ENCODE peak calls at places on chromosomes 13 and 19, in six cellular contexts. One of them, this sample, is unnamed.

GRCh38 chr13:97113231-97114001 is 108.7 kb upstream of the MBNL2 start:
- DNase-seq in fibroblast of lung: peak; percentile 41
- DNase-seq in ovary: peak; percentile 36
- DNase-seq in WERI-Rb-1: no peak
- DNase-seq in PC-3: no peak
- DNase-seq in ascending aorta: no peak
- DNase-seq in this sample: no peak

GRCh38 chr13:110957931-110958330 is 43.1 kb upstream of the ANKRD10 start:
- DNase-seq in fibroblast of lung: no peak
- DNase-seq in ovary: no peak
- DNase-seq in WERI-Rb-1: no peak
- DNase-seq in PC-3: no peak
- DNase-seq in ascending aorta: no peak
- DNase-seq in this sample: no peak

GRCh38 chr19:16185123-16185924 is at the start of gene FAM32A:
- DNase-seq in fibroblast of lung: peak; percentile 99
- DNase-seq in ovary: peak; percentile 100
- DNase-seq in WERI-Rb-1: peak; percentile 98
- DNase-seq in PC-3: peak; percentile 99
- DNase-seq in ascending aorta: peak; percentile 98
- DNase-seq in this sample: peak; percentile 98

GRCh38 chr13:80547885-80548284 is 207.0 kb upstream of the SPRY2 start:
- DNase-seq in fibroblast of lung: peak; percentile 1
- DNase-seq in ovary: no peak
- DNase-seq in WERI-Rb-1: no peak
- DNase-seq in PC-3: no peak
- DNase-seq in ascending aorta: no peak
- DNase-seq in this sample: peak; percentile 83

GRCh38 chr13:46831588-46832194 is 34.7 kb upstream of the ESD start:
- DNase-seq in fibroblast of lung: peak; percentile 41
- DNase-seq in ovary: no peak
- DNase-seq in WERI-Rb-1: peak; percentile 23
- DNase-seq in PC-3: peak; percentile 71
- DNase-seq in ascending aorta: no peak
- DNase-seq in this sample: peak; percentile 71

GRCh38 chr13:107441279-107441678 is 774.1 kb downstream of the LIG4 start:
- DNase-seq in fibroblast of lung: peak; percentile 96
- DNase-seq in ovary: no peak
- DNase-seq in WERI-Rb-1: no peak
- DNase-seq in PC-3: peak; percentile 25
- DNase-seq in ascending aorta: no peak
- DNase-seq in this sample: no peak

GRCh38 chr13:44004881-44005280 is 125.2 kb downstream of the LACC1 start:
- DNase-seq in fibroblast of lung: peak; percentile 78
- DNase-seq in ovary: no peak
- DNase-seq in WERI-Rb-1: no peak
- DNase-seq in PC-3: peak; percentile 62
- DNase-seq in ascending aorta: no peak
- DNase-seq in this sample: no peak

GRCh38 chr19:2103308-2103707 is 6.6 kb downstream of the IZUMO4 start:
- DNase-seq in fibroblast of lung: no peak
- DNase-seq in ovary: no peak
- DNase-seq in WERI-Rb-1: no peak
- DNase-seq in PC-3: no peak
- DNase-seq in ascending aorta: no peak
- DNase-seq in this sample: no peak

GRCh38 chr13:54637377-54637776 is 1608.8 kb downstream of the OLFM4 start:
- DNase-seq in fibroblast of lung: peak; percentile 1
- DNase-seq in ovary: no peak
- DNase-seq in WERI-Rb-1: no peak
- DNase-seq in PC-3: peak; percentile 7
- DNase-seq in ascending aorta: no peak
- DNase-seq in this sample: peak; percentile 82

GRCh38 chr13:61880576-61881283 is 465.1 kb upstream of the PCDH20 start:
- DNase-seq in fibroblast of lung: peak; percentile 3
- DNase-seq in ovary: no peak
- DNase-seq in WERI-Rb-1: peak; percentile 13
- DNase-seq in PC-3: peak; percentile 33
- DNase-seq in ascending aorta: no peak
- DNase-seq in this sample: peak; percentile 66

GRCh38 chr13:99256709-99257108 is 1.5 kb downstream of the GPR18 start:
- DNase-seq in fibroblast of lung: peak; percentile 81
- DNase-seq in ovary: no peak
- DNase-seq in WERI-Rb-1: no peak
- DNase-seq in PC-3: no peak
- DNase-seq in ascending aorta: no peak
- DNase-seq in this sample: no peak

GRCh38 chr19:3094638-3095374 is 644 bp downstream of the GNA11 start:
- DNase-seq in fibroblast of lung: peak; percentile 27
- DNase-seq in ovary: peak; percentile 54
- DNase-seq in WERI-Rb-1: no peak
- DNase-seq in PC-3: no peak
- DNase-seq in ascending aorta: no peak
- DNase-seq in this sample: peak; percentile 49

GRCh38 chr19:8097198-8097597 is 44.6 kb downstream of the CCL25 start:
- DNase-seq in fibroblast of lung: no peak
- DNase-seq in ovary: no peak
- DNase-seq in WERI-Rb-1: no peak
- DNase-seq in PC-3: no peak
- DNase-seq in ascending aorta: no peak
- DNase-seq in this sample: no peak

GRCh38 chr13:85241045-85241444 is 558.2 kb downstream of the SLITRK6 start:
- DNase-seq in fibroblast of lung: peak; percentile 80
- DNase-seq in ovary: no peak
- DNase-seq in WERI-Rb-1: no peak
- DNase-seq in PC-3: peak; percentile 89
- DNase-seq in ascending aorta: no peak
- DNase-seq in this sample: peak; percentile 48

GRCh38 chr13:100381595-100382224 is 206.9 kb downstream of the GGACT start:
- DNase-seq in fibroblast of lung: peak; percentile 20
- DNase-seq in ovary: no peak
- DNase-seq in WERI-Rb-1: no peak
- DNase-seq in PC-3: no peak
- DNase-seq in ascending aorta: no peak
- DNase-seq in this sample: no peak

GRCh38 chr13:22423261-22423660 is 752.4 kb downstream of the FGF9 start:
- DNase-seq in fibroblast of lung: no peak
- DNase-seq in ovary: no peak
- DNase-seq in WERI-Rb-1: no peak
- DNase-seq in PC-3: no peak
- DNase-seq in ascending aorta: no peak
- DNase-seq in this sample: no peak

GRCh38 chr13:99227909-99228688 is 27.4 kb downstream of the UBAC2 start:
- DNase-seq in fibroblast of lung: no peak
- DNase-seq in ovary: no peak
- DNase-seq in WERI-Rb-1: no peak
- DNase-seq in PC-3: peak; percentile 14
- DNase-seq in ascending aorta: no peak
- DNase-seq in this sample: no peak

GRCh38 chr19:45508681-45508930 is 1.3 kb downstream of the VASP start:
- DNase-seq in fibroblast of lung: no peak
- DNase-seq in ovary: no peak
- DNase-seq in WERI-Rb-1: no peak
- DNase-seq in PC-3: no peak
- DNase-seq in ascending aorta: no peak
- DNase-seq in this sample: peak; percentile 49
- H3K27ac ChIP-seq in fibroblast of lung: peak overlapping the region; percentile 36
- H3K27ac ChIP-seq in ovary: peak overlapping the region; percentile 67
- H3K27ac ChIP-seq in WERI-Rb-1: peak overlapping the region; percentile 89
- H3K27ac ChIP-seq in PC-3: peak overlapping the region; percentile 32
- H3K27ac ChIP-seq in ascending aorta: peak overlapping the region; percentile 96
- H3K27ac ChIP-seq in this sample: peak overlapping the region; percentile 92

DNA sequence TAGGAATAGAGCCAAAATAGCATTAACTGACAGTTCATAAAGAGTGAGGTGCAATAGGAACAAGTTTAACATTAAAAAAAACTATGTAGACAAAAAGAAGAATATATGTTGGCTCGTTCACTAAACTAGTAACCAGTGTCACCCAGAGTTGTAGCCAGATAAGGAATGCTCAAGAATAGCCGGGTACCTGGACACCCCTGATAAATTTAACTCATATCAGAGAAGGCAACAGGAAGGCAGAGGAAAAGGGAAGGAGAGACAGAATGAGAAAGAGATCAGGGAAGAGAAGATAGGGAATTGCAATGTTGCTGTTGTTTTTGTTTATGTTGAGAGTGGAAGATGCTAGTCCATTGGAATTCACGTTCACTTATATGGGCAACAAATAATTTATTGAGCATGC is 31.6 kb upstream of the KATNAL1 start:
- DNase-seq in fibroblast of lung: no peak
- DNase-seq in ovary: no peak
- DNase-seq in WERI-Rb-1: no peak
- DNase-seq in PC-3: no peak
- DNase-seq in ascending aorta: no peak
- DNase-seq in this sample: no peak
- H3K27ac ChIP-seq in fibroblast of lung: no peak overlapping the region
- H3K27ac ChIP-seq in ovary: no peak overlapping the region
- H3K27ac ChIP-seq in WERI-Rb-1: no peak overlapping the region
- H3K27ac ChIP-seq in PC-3: no peak overlapping the region
- H3K27ac ChIP-seq in ascending aorta: no peak overlapping the region
- H3K27ac ChIP-seq in this sample: no peak overlapping the region

DNA sequence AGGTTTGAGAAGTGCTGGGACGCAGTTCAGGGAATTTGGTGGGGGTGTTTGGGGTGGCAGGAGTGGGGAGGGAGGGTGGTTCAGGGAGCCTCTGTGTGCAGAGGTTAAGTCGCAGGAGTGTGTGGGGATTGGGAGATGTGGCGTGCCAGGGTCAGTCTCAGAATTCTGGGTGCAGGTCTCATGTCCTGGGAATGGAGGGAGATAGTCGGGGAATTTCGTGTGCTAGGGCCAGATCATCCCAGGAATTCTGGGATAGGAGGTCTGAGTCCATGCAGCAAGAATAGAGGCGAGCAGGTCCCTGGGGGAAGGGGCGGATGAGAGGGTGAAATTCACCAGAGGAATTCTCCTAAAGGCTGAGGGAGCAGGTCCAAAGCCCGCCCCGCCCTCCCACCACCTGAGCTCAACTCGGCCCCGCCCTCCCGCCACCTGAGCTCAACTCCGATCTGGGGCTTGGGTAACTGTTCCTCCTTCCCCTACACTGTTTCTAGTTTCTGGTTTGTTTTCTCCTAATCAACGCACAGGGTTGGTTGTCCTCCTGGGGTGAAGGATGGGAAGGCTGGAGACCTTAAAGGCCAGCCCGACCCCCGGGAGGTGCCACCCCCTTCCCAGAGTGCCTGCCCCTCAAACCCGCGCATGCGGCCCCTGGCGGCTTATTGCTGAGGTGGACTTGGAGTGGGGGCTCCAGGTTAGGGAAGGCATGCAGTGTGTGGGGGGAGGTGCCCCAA is 15.2 kb downstream of the KCNC3 start:
- DNase-seq in fibroblast of lung: no peak
- DNase-seq in ovary: no peak
- DNase-seq in WERI-Rb-1: no peak
- DNase-seq in PC-3: peak; percentile 24
- DNase-seq in ascending aorta: no peak
- DNase-seq in this sample: peak; percentile 25
- H3K27ac ChIP-seq in fibroblast of lung: no peak overlapping the region
- H3K27ac ChIP-seq in ovary: no peak overlapping the region
- H3K27ac ChIP-seq in WERI-Rb-1: no peak overlapping the region
- H3K27ac ChIP-seq in PC-3: no peak overlapping the region
- H3K27ac ChIP-seq in ascending aorta: no peak overlapping the region
- H3K27ac ChIP-seq in this sample: no peak overlapping the region

GRCh38 chr13:114026128-114026880 is 52.4 kb upstream of the C13orf46 start:
- DNase-seq in fibroblast of lung: no peak
- DNase-seq in ovary: no peak
- DNase-seq in WERI-Rb-1: no peak
- DNase-seq in PC-3: no peak
- DNase-seq in ascending aorta: no peak
- DNase-seq in this sample: no peak
- H3K27ac ChIP-seq in fibroblast of lung: peak overlapping the region; percentile 72
- H3K27ac ChIP-seq in ovary: peak overlapping the region; percentile 35
- H3K27ac ChIP-seq in WERI-Rb-1: no peak overlapping the region
- H3K27ac ChIP-seq in PC-3: no peak overlapping the region
- H3K27ac ChIP-seq in ascending aorta: peak overlapping the region; percentile 70
- H3K27ac ChIP-seq in this sample: no peak overlapping the region

DNA sequence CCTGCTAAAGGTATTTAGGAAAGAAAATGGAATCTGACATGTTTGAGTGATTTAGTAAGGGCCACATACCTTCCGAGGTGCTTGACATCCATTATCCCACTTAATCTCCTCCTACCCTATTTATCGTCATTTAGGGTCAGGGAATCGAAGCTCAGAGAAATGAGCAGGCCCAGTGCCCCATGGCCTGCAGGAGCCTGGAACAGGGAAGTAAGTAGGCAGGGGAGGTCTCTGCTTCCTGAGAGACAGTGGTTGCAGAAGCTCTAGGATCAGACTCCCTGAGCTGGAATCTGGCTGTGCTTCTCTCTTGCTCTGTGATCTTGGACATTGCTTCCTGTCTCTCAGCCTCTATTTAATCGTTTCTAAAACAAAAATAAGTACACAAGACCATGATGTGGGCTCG is 169.0 kb upstream of the TSHZ3 start:
- DNase-seq in fibroblast of lung: no peak
- DNase-seq in ovary: no peak
- DNase-seq in WERI-Rb-1: peak; percentile 38
- DNase-seq in PC-3: no peak
- DNase-seq in ascending aorta: no peak
- DNase-seq in this sample: no peak
- H3K27ac ChIP-seq in fibroblast of lung: no peak overlapping the region
- H3K27ac ChIP-seq in ovary: no peak overlapping the region
- H3K27ac ChIP-seq in WERI-Rb-1: peak overlapping the region; percentile 74
- H3K27ac ChIP-seq in PC-3: no peak overlapping the region
- H3K27ac ChIP-seq in ascending aorta: no peak overlapping the region
- H3K27ac ChIP-seq in this sample: no peak overlapping the region

This sample was measured in cardiac muscle cell.